ENCODE peak calls at places on chromosomes 4 and X, in nine cellular contexts. One of them, this sample, is unnamed.
A peak's percentile ranks its signal among the peaks of the same experiment; 100 is the strongest.

GRCh38 chr4:13567125-13567524 is 22.8 kb upstream of the NKX3-2 start:
- DNase-seq in HepG2: no peak
- DNase-seq in kidney: no peak
- DNase-seq in MM.1S: no peak
- DNase-seq in esophagus muscularis mucosa: no peak
- DNase-seq in prostate gland: no peak
- DNase-seq in Panc1: no peak
- DNase-seq in right atrium auricular region: no peak
- DNase-seq in trophoblast cell: no peak
- DNase-seq in this sample: no peak

GRCh38 chrX:16712116-16712824 is at the start of gene CTPS2:
- DNase-seq in HepG2: peak; percentile 39
- DNase-seq in kidney: peak; percentile 87
- DNase-seq in MM.1S: peak; percentile 65
- DNase-seq in esophagus muscularis mucosa: no peak
- DNase-seq in prostate gland: peak; percentile 38
- DNase-seq in Panc1: no peak
- DNase-seq in right atrium auricular region: peak; percentile 76
- DNase-seq in trophoblast cell: peak; percentile 18
- DNase-seq in this sample: peak; percentile 54

GRCh38 chr4:142656178-142656577 is 189.9 kb downstream of the INPP4B start:
- DNase-seq in HepG2: no peak
- DNase-seq in kidney: no peak
- DNase-seq in MM.1S: no peak
- DNase-seq in esophagus muscularis mucosa: no peak
- DNase-seq in prostate gland: no peak
- DNase-seq in Panc1: no peak
- DNase-seq in right atrium auricular region: no peak
- DNase-seq in trophoblast cell: no peak
- DNase-seq in this sample: no peak

GRCh38 chr4:152643153-152644035 is 36.4 kb downstream of the TMEM154 start:
- DNase-seq in HepG2: no peak
- DNase-seq in kidney: no peak
- DNase-seq in MM.1S: peak; percentile 55
- DNase-seq in esophagus muscularis mucosa: no peak
- DNase-seq in prostate gland: no peak
- DNase-seq in Panc1: no peak
- DNase-seq in right atrium auricular region: no peak
- DNase-seq in trophoblast cell: no peak
- DNase-seq in this sample: no peak

GRCh38 chrX:22674947-22675346 is 324.8 kb upstream of the DDX53 start:
- DNase-seq in HepG2: no peak
- DNase-seq in kidney: no peak
- DNase-seq in MM.1S: no peak
- DNase-seq in esophagus muscularis mucosa: no peak
- DNase-seq in prostate gland: no peak
- DNase-seq in Panc1: no peak
- DNase-seq in right atrium auricular region: no peak
- DNase-seq in trophoblast cell: no peak
- DNase-seq in this sample: no peak

GRCh38 chr4:8238061-8238511 is 31.5 kb upstream of the HTRA3 start:
- DNase-seq in HepG2: no peak
- DNase-seq in kidney: no peak
- DNase-seq in MM.1S: peak; percentile 92
- DNase-seq in esophagus muscularis mucosa: no peak
- DNase-seq in prostate gland: no peak
- DNase-seq in Panc1: no peak
- DNase-seq in right atrium auricular region: no peak
- DNase-seq in trophoblast cell: no peak
- DNase-seq in this sample: no peak

GRCh38 chrX:37291924-37292323 is 57.2 kb upstream of the PRRG1 start:
- DNase-seq in HepG2: no peak
- DNase-seq in kidney: no peak
- DNase-seq in MM.1S: no peak
- DNase-seq in esophagus muscularis mucosa: no peak
- DNase-seq in prostate gland: no peak
- DNase-seq in Panc1: no peak
- DNase-seq in right atrium auricular region: no peak
- DNase-seq in trophoblast cell: no peak
- DNase-seq in this sample: no peak

GRCh38 chr4:57023104-57023503 is 44.4 kb downstream of the POLR2B start:
- DNase-seq in HepG2: no peak
- DNase-seq in kidney: no peak
- DNase-seq in MM.1S: no peak
- DNase-seq in esophagus muscularis mucosa: no peak
- DNase-seq in prostate gland: no peak
- DNase-seq in Panc1: no peak
- DNase-seq in right atrium auricular region: no peak
- DNase-seq in trophoblast cell: no peak
- DNase-seq in this sample: no peak

GRCh38 chr4:2878346-2878745 is 34.7 kb downstream of the ADD1 start:
- DNase-seq in HepG2: no peak
- DNase-seq in kidney: peak; percentile 18
- DNase-seq in MM.1S: no peak
- DNase-seq in esophagus muscularis mucosa: no peak
- DNase-seq in prostate gland: no peak
- DNase-seq in Panc1: no peak
- DNase-seq in right atrium auricular region: no peak
- DNase-seq in trophoblast cell: no peak
- DNase-seq in this sample: no peak

GRCh38 chr4:16752150-16752549 is 146.3 kb downstream of the LDB2 start:
- DNase-seq in HepG2: no peak
- DNase-seq in kidney: no peak
- DNase-seq in MM.1S: no peak
- DNase-seq in esophagus muscularis mucosa: no peak
- DNase-seq in prostate gland: no peak
- DNase-seq in Panc1: no peak
- DNase-seq in right atrium auricular region: no peak
- DNase-seq in trophoblast cell: no peak
- DNase-seq in this sample: no peak

GRCh38 chrX:66760648-66761047 is 121.8 kb upstream of the EDA2R start:
- DNase-seq in HepG2: no peak
- DNase-seq in kidney: no peak
- DNase-seq in MM.1S: peak; percentile 11
- DNase-seq in esophagus muscularis mucosa: no peak
- DNase-seq in prostate gland: no peak
- DNase-seq in Panc1: no peak
- DNase-seq in right atrium auricular region: no peak
- DNase-seq in trophoblast cell: no peak
- DNase-seq in this sample: no peak

GRCh38 chr4:173573725-173574124 is 43.7 kb upstream of the HAND2 start:
- DNase-seq in HepG2: no peak
- DNase-seq in kidney: no peak
- DNase-seq in MM.1S: no peak
- DNase-seq in esophagus muscularis mucosa: no peak
- DNase-seq in prostate gland: no peak
- DNase-seq in Panc1: no peak
- DNase-seq in right atrium auricular region: no peak
- DNase-seq in trophoblast cell: no peak
- DNase-seq in this sample: no peak

GRCh38 chr4:187849556-187850245 is 145.9 kb upstream of the ZFP42 start:
- DNase-seq in HepG2: no peak
- DNase-seq in kidney: no peak
- DNase-seq in MM.1S: no peak
- DNase-seq in esophagus muscularis mucosa: no peak
- DNase-seq in prostate gland: no peak
- DNase-seq in Panc1: no peak
- DNase-seq in right atrium auricular region: no peak
- DNase-seq in trophoblast cell: no peak
- DNase-seq in this sample: no peak

GRCh38 chrX:65488496-65488895 is 46.1 kb downstream of the LAS1L start:
- DNase-seq in HepG2: no peak
- DNase-seq in kidney: no peak
- DNase-seq in MM.1S: no peak
- DNase-seq in esophagus muscularis mucosa: no peak
- DNase-seq in prostate gland: no peak
- DNase-seq in Panc1: no peak
- DNase-seq in right atrium auricular region: no peak
- DNase-seq in trophoblast cell: peak; percentile 64
- DNase-seq in this sample: no peak

GRCh38 chr4:14772388-14772787 is 229.9 kb upstream of the CPEB2 start:
- DNase-seq in HepG2: no peak
- DNase-seq in kidney: no peak
- DNase-seq in MM.1S: no peak
- DNase-seq in esophagus muscularis mucosa: no peak
- DNase-seq in prostate gland: no peak
- DNase-seq in Panc1: no peak
- DNase-seq in right atrium auricular region: no peak
- DNase-seq in trophoblast cell: no peak
- DNase-seq in this sample: no peak

GRCh38 chr4:113952452-113953029 is 26.9 kb downstream of the ARSJ start:
- DNase-seq in HepG2: peak; percentile 54
- DNase-seq in kidney: no peak
- DNase-seq in MM.1S: peak; percentile 28
- DNase-seq in esophagus muscularis mucosa: no peak
- DNase-seq in prostate gland: no peak
- DNase-seq in Panc1: no peak
- DNase-seq in right atrium auricular region: no peak
- DNase-seq in trophoblast cell: no peak
- DNase-seq in this sample: peak; percentile 14

GRCh38 chr4:7158991-7159390 is 33.3 kb upstream of the SORCS2 start:
- DNase-seq in HepG2: no peak
- DNase-seq in kidney: no peak
- DNase-seq in MM.1S: no peak
- DNase-seq in esophagus muscularis mucosa: no peak
- DNase-seq in prostate gland: no peak
- DNase-seq in Panc1: no peak
- DNase-seq in right atrium auricular region: no peak
- DNase-seq in trophoblast cell: no peak
- DNase-seq in this sample: no peak

GRCh38 chr4:6647169-6647568 is 6.7 kb downstream of the MRFAP1 start:
- DNase-seq in HepG2: no peak
- DNase-seq in kidney: no peak
- DNase-seq in MM.1S: no peak
- DNase-seq in esophagus muscularis mucosa: no peak
- DNase-seq in prostate gland: no peak
- DNase-seq in Panc1: no peak
- DNase-seq in right atrium auricular region: no peak
- DNase-seq in trophoblast cell: no peak
- DNase-seq in this sample: no peak

GRCh38 chrX:5681159-5681558 is 547.5 kb downstream of the NLGN4X start:
- DNase-seq in HepG2: no peak
- DNase-seq in kidney: no peak
- DNase-seq in MM.1S: no peak
- DNase-seq in esophagus muscularis mucosa: no peak
- DNase-seq in prostate gland: no peak
- DNase-seq in Panc1: no peak
- DNase-seq in right atrium auricular region: no peak
- DNase-seq in trophoblast cell: no peak
- DNase-seq in this sample: no peak

GRCh38 chr4:3227878-3228675 is 20.9 kb upstream of the MSANTD1 start:
- DNase-seq in HepG2: no peak
- DNase-seq in kidney: peak; percentile 58
- DNase-seq in MM.1S: no peak
- DNase-seq in esophagus muscularis mucosa: no peak
- DNase-seq in prostate gland: no peak
- DNase-seq in Panc1: no peak
- DNase-seq in right atrium auricular region: no peak
- DNase-seq in trophoblast cell: no peak
- DNase-seq in this sample: no peak

GRCh38 chrX:17214962-17215361 is 160.0 kb upstream of the NHS start:
- DNase-seq in HepG2: no peak
- DNase-seq in kidney: no peak
- DNase-seq in MM.1S: no peak
- DNase-seq in esophagus muscularis mucosa: no peak
- DNase-seq in prostate gland: no peak
- DNase-seq in Panc1: no peak
- DNase-seq in right atrium auricular region: no peak
- DNase-seq in trophoblast cell: no peak
- DNase-seq in this sample: no peak

GRCh38 chr4:55438314-55438713 is 42.6 kb downstream of the TMEM165 start:
- DNase-seq in HepG2: peak; percentile 75
- DNase-seq in kidney: no peak
- DNase-seq in MM.1S: no peak
- DNase-seq in esophagus muscularis mucosa: no peak
- DNase-seq in prostate gland: peak; percentile 9
- DNase-seq in Panc1: no peak
- DNase-seq in right atrium auricular region: no peak
- DNase-seq in trophoblast cell: no peak
- DNase-seq in this sample: no peak
- H3K36me3 ChIP-seq in HepG2: peaks cover 7% of the 10 kb centered on the region
- H3K36me3 ChIP-seq in kidney: peaks cover 17% of the 10 kb centered on the region
- H3K36me3 ChIP-seq in MM.1S: no peaks in the 10 kb centered on the region
- H3K36me3 ChIP-seq in esophagus muscularis mucosa: peaks cover 73% of the 10 kb centered on the region
- H3K36me3 ChIP-seq in prostate gland: no peaks in the 10 kb centered on the region
- H3K36me3 ChIP-seq in Panc1: peaks cover 20% of the 10 kb centered on the region
- H3K36me3 ChIP-seq in right atrium auricular region: peaks cover 49% of the 10 kb centered on the region
- H3K36me3 ChIP-seq in trophoblast cell: peaks cover 13% of the 10 kb centered on the region
- H3K36me3 ChIP-seq in this sample: peaks cover 52% of the 10 kb centered on the region

GRCh38 chr4:123340381-123340701 is 56.3 kb upstream of the SPRY1 start:
- DNase-seq in HepG2: peak; percentile 78
- DNase-seq in kidney: no peak
- DNase-seq in MM.1S: no peak
- DNase-seq in esophagus muscularis mucosa: no peak
- DNase-seq in prostate gland: no peak
- DNase-seq in Panc1: peak; percentile 79
- DNase-seq in right atrium auricular region: no peak
- DNase-seq in trophoblast cell: no peak
- DNase-seq in this sample: no peak
- H3K4me1 ChIP-seq in HepG2: peaks cover 65% of the 10 kb centered on the region
- H3K4me1 ChIP-seq in kidney: no peaks in the 10 kb centered on the region
- H3K4me1 ChIP-seq in MM.1S: no peaks in the 10 kb centered on the region
- H3K4me1 ChIP-seq in esophagus muscularis mucosa: peaks cover 4% of the 10 kb centered on the region
- H3K4me1 ChIP-seq in prostate gland: peaks cover 4% of the 10 kb centered on the region
- H3K4me1 ChIP-seq in Panc1: peaks cover 13% of the 10 kb centered on the region
- H3K4me1 ChIP-seq in right atrium auricular region: no peaks in the 10 kb centered on the region
- H3K4me1 ChIP-seq in trophoblast cell: no peaks in the 10 kb centered on the region
- H3K4me1 ChIP-seq in this sample: no peaks in the 10 kb centered on the region

DNA sequence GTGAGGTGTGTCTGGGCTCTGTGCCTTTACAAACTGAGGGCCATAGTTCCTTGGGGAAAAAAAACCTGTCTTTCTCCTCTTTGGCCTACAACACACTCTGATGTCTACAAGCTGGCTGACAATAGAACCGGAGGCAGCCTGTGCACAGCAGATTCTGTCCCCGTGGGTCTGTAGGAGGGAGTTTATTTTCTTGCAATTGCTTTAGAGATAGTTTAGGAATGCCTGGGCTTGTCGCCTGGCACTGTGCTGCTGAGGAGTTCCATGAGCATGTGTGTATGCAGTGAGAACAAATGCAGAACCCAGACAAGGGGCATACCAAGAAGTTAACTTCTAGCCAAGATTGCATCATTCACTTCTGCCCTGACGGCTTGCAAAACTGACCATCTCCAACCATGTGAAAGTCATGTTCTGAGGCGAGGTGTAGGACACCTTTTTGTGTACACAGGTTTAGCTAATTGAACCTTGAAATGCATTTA is 54.1 kb downstream of the CCNI start:
- DNase-seq in HepG2: no peak
- DNase-seq in kidney: no peak
- DNase-seq in MM.1S: no peak
- DNase-seq in esophagus muscularis mucosa: peak; percentile 87
- DNase-seq in prostate gland: peak; percentile 42
- DNase-seq in Panc1: no peak
- DNase-seq in right atrium auricular region: peak; percentile 68
- DNase-seq in trophoblast cell: peak; percentile 65
- DNase-seq in this sample: no peak
- H3K36me3 ChIP-seq in HepG2: peaks cover 1% of the 10 kb centered on the region
- H3K36me3 ChIP-seq in kidney: peaks cover 22% of the 10 kb centered on the region
- H3K36me3 ChIP-seq in MM.1S: peaks cover 4% of the 10 kb centered on the region
- H3K36me3 ChIP-seq in esophagus muscularis mucosa: peaks cover 54% of the 10 kb centered on the region
- H3K36me3 ChIP-seq in prostate gland: no peaks in the 10 kb centered on the region
- H3K36me3 ChIP-seq in Panc1: no peaks in the 10 kb centered on the region
- H3K36me3 ChIP-seq in right atrium auricular region: peaks cover 27% of the 10 kb centered on the region
- H3K36me3 ChIP-seq in trophoblast cell: peaks cover 52% of the 10 kb centered on the region
- H3K36me3 ChIP-seq in this sample: peaks cover 34% of the 10 kb centered on the region

GRCh38 chr4:54104907-54105306 is 4.9 kb downstream of the GSX2 start:
- DNase-seq in HepG2: no peak
- DNase-seq in kidney: no peak
- DNase-seq in MM.1S: no peak
- DNase-seq in esophagus muscularis mucosa: no peak
- DNase-seq in prostate gland: no peak
- DNase-seq in Panc1: no peak
- DNase-seq in right atrium auricular region: no peak
- DNase-seq in trophoblast cell: no peak
- DNase-seq in this sample: no peak
- H3K4me1 ChIP-seq in HepG2: peaks cover 19% of the 10 kb centered on the region
- H3K4me1 ChIP-seq in kidney: peaks cover 11% of the 10 kb centered on the region
- H3K4me1 ChIP-seq in MM.1S: no peaks in the 10 kb centered on the region
- H3K4me1 ChIP-seq in esophagus muscularis mucosa: peaks cover 22% of the 10 kb centered on the region
- H3K4me1 ChIP-seq in prostate gland: peaks cover 6% of the 10 kb centered on the region
- H3K4me1 ChIP-seq in Panc1: no peaks in the 10 kb centered on the region
- H3K4me1 ChIP-seq in right atrium auricular region: no peaks in the 10 kb centered on the region
- H3K4me1 ChIP-seq in trophoblast cell: peaks cover 35% of the 10 kb centered on the region
- H3K4me1 ChIP-seq in this sample: peaks cover 38% of the 10 kb centered on the region